ENCODE peak calls at places on chromosomes 6 and 20, in eight cellular contexts. I, R, V, L, J, W, M and S are unnamed samples. For H3K9me3, the result is how much of the 10 kb centered on the place peaks cover.

GRCh38 chr6:134314236-134314821 is 3.6 kb downstream of the SGK1 start:
- DNase-seq in L (no peak), V (no peak), J (no peak), R (no peak), W (no peak), I (no peak), M (no peak), S (no peak)

GRCh38 chr6:142683688-142684087 is 261.3 kb downstream of the HIVEP2 start:
- DNase-seq in J (no peak), M (no peak), L (no peak), I (no peak), W (no peak), V (no peak), R (peak), S (no peak)

GRCh38 chr20:20480689-20481088 is 112.8 kb downstream of the INSM1 start:
- DNase-seq in R (peak), I (no peak), W (peak), V (no peak), M (no peak), L (no peak), J (no peak), S (no peak)

GRCh38 chr6:166757226-166758135 is 130.4 kb upstream of the RPS6KA2 start:
- DNase-seq in R (peak), I (no peak), W (peak), M (no peak), L (no peak), V (no peak), J (no peak), S (no peak)

GRCh38 chr20:34201531-34201930 is 39.7 kb upstream of the ASIP start:
- DNase-seq in J (no peak), M (no peak), I (no peak), R (no peak), L (no peak), V (no peak), W (no peak), S (no peak)

GRCh38 chr6:119323478-119323877 is 26.1 kb downstream of the MAN1A1 start:
- DNase-seq in I (no peak), R (peak), M (no peak), W (no peak), L (no peak), V (no peak), J (no peak), S (no peak)

GRCh38 chr6:127516676-127517273 is 2.4 kb downstream of the MTCL3 start:
- DNase-seq in R (no peak), L (no peak), W (peak), V (no peak), I (no peak), M (no peak), J (peak), S (peak)

GRCh38 chr6:156848533-156848932 is 71.4 kb downstream of the ARID1B start:
- DNase-seq in L (peak), V (no peak), W (no peak), M (no peak), J (no peak), I (peak), R (peak), S (no peak)

GRCh38 chr6:90338409-90338808 is 41.8 kb upstream of the BACH2 start:
- DNase-seq in J (no peak), W (peak), I (no peak), M (no peak), R (peak), V (no peak), L (no peak), S (no peak)

GRCh38 chr6:40848038-40848437 is 191.0 kb downstream of the UNC5CL start:
- DNase-seq in M (no peak), V (no peak), I (no peak), W (peak), L (no peak), R (peak), J (no peak), S (no peak)

GRCh38 chr6:107115695-107116327 is 496 bp upstream of the BEND3 start:
- DNase-seq in I (no peak), W (no peak), M (no peak), L (peak), V (no peak), J (peak), R (no peak), S (no peak)

GRCh38 chr20:16535281-16535680 is 38.0 kb downstream of the KIF16B start:
- DNase-seq in I (no peak), V (no peak), W (no peak), M (no peak), R (no peak), L (no peak), J (no peak), S (no peak)
- H3K9me3 ChIP-seq in I (under half), V (under half), W (under half), M (under half), R (under half), L (under half), J (under half), S (under half)

DNA sequence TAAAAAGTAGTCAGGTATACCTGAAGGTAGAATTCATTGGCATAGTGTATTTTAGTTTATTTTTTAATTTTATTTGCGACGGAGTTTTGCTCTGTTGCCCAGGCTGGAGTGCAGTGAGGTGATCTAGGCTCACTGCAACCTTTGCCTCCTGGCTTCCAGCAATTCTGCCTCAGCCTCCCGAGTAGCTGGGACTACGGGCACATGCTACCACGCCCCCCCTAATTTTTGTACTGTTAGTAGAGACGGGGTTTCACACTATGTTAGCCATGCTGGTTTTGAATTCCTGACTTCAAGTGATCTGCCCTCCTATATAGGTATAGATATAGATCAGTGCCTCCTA is 102.8 kb upstream of the PRSS16 start:
- DNase-seq in R (no peak), I (no peak), W (no peak), M (no peak), J (no peak), V (no peak), L (no peak), S (no peak)
- H3K4me3 ChIP-seq in R (peak), I (peak), W (no peak), M (no peak), J (peak), V (peak), L (peak), S (peak)

GRCh38 chr20:62515280-62515679 is 39.5 kb upstream of the GATA5 start:
- DNase-seq in M (no peak), V (no peak), L (no peak), W (no peak), I (no peak), R (no peak), J (no peak), S (no peak)
- H3K9me3 ChIP-seq in M (under half), V (under half), L (under half), W (under half), I (under half), R (under half), J (under half), S (under half)

GRCh38 chr6:139149383-139149782 is 14.5 kb downstream of the HECA start:
- DNase-seq in V (no peak), I (no peak), R (peak), L (peak), M (no peak), J (no peak), W (peak), S (no peak)

GRCh38 chr6:139150915-139151314 is 16.0 kb downstream of the HECA start:
- DNase-seq in R (no peak), I (no peak), M (no peak), L (no peak), V (no peak), W (no peak), J (no peak), S (no peak)

GRCh38 chr6:139147628-139148027 is 12.7 kb downstream of the HECA start:
- DNase-seq in M (no peak), J (no peak), R (no peak), L (no peak), I (no peak), W (no peak), V (no peak), S (no peak)

GRCh38 chr6:139146317-139146726 is 11.4 kb downstream of the HECA start:
- DNase-seq in V (no peak), M (no peak), I (no peak), W (no peak), R (no peak), L (no peak), J (no peak), S (no peak)

DNA sequence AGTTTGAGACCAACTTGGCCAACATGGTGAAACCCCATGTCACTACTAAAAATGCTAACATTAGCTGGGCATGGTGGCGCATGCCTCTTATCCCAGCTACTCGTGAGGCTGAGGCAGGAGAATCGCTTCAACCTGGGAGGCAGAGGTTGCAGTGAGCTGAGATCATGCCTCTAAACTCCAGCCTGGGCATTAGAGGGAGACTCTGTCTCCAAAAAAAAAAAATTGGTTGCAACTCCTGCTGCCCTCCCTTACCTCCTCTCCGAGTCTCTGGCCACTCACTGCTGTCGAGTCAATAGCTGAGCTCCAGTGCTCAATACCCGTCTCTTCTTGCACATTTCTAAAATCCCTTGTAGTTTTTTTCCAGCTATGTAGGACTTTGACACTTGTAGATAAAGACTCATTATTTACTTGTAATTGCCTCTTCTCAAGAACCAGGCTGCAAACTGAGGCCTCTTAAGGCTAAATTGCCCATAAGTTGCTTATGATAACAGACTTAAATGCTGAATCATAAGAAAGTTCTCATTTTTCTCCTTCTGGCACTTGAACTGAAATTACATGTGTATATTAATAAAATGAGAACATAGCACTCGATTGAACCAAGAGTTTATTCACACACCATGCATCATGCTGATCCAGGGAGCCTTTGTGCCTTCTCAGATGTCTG is 13.8 kb downstream of the HECA start:
- DNase-seq in W (peak), V (no peak), J (no peak), R (peak), L (no peak), I (no peak), M (no peak), S (no peak)
- H3K4me3 ChIP-seq in W (no peak), V (no peak), J (no peak), R (peak), L (no peak), I (no peak), M (no peak), S (no peak)

DNA sequence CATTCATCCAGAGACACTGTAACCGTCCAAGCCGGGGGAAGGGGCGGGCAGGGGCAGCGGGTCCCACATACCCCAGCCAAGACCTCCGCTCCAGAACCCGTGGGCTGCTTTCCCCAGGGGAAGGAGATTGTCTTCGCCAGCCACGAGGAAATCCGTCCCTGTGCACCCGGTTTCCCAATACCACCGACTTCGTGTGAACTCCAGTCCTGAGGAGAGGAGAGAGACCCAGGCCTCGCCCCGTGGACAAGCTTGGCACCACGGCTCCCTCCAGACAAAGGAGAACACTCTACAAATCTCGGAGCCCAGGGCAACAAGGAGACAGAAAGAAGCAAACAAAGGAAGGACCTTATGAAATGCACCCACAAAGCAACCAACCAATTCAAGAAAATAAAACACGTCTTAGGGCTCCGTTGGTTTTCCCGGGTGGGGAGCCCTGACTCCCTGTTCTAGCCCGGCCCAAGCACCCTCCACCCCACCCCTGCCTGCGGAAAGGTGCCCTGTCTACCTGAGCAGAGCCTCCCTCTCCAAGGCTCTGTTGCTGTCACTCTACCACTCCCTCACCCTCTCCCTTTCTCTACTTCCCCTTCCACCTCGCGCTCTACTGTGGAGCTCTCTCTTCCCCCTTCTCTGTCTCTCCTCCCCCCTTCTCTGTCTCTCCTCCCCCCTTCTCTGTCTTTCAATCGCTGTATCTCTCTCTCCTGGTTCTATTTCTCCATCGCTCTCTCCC is 1382.8 kb upstream of the DEFB115 start:
- DNase-seq in R (no peak), I (no peak), W (no peak), M (no peak), L (no peak), J (no peak), V (no peak), S (no peak)
- H3K9me3 ChIP-seq in R (under half), I (under half), W (under half), M (under half), L (under half), J (under half), V (under half), S (under half)

GRCh38 chr6:114998492-114998891 is 655.7 kb upstream of the HS3ST5 start:
- DNase-seq in V (no peak), R (no peak), I (no peak), M (no peak), W (no peak), J (no peak), L (no peak), S (no peak)
- H3K4me3 ChIP-seq in V (no peak), R (no peak), I (no peak), M (no peak), W (no peak), J (no peak), L (no peak), S (no peak)

GRCh38 chr20:51800769-51801219 is 1.5 kb downstream of the SALL4 start:
- DNase-seq in V (no peak), M (no peak), W (no peak), J (no peak), R (peak), I (no peak), L (no peak), S (no peak)

GRCh38 chr20:51801220-51801991 is 915 bp downstream of the SALL4 start:
- DNase-seq in I (no peak), L (no peak), V (no peak), R (no peak), M (no peak), W (no peak), J (no peak), S (no peak)

GRCh38 chr20:51800132-51800721 is 2.1 kb downstream of the SALL4 start:
- DNase-seq in I (no peak), L (peak), J (peak), M (no peak), W (no peak), V (no peak), R (peak), S (no peak)

GRCh38 chr20:51797357-51798025 is 4.8 kb downstream of the SALL4 start:
- DNase-seq in W (peak), R (peak), L (no peak), I (no peak), J (no peak), V (no peak), M (no peak), S (no peak)

GRCh38 chr20:51799586-51799985 is 2.7 kb downstream of the SALL4 start:
- DNase-seq in R (no peak), J (no peak), W (no peak), L (no peak), I (no peak), V (no peak), M (no peak), S (no peak)
- H3K9me3 ChIP-seq in R (under half), J (under half), W (under half), L (under half), I (under half), V (under half), M (under half), S (under half)